ENCODE peak calls at places on chromosomes 11 and 22, in five cellular contexts. X is endodermal cell; H is activated CD4-positive, CD25-positive, alpha-beta regulatory T cell; J is sciatic nerve; G is GM12891. N is an unnamed sample.

GRCh38 chr11:106132582-106133354 is 55.3 kb downstream of the AASDHPPT start:
- DNase-seq in X (no peak), H (no peak), J (no peak), G (no peak), N (no peak)

GRCh38 chr11:116078101-116078561 is 573.9 kb upstream of the CADM1 start:
- DNase-seq in X (peak; percentile 85), H (no peak), J (no peak), G (no peak), N (no peak)

GRCh38 chr11:132226522-132226921 is 856.1 kb downstream of the NTM start:
- DNase-seq in X (no peak), H (no peak), J (no peak), G (no peak), N (no peak)

GRCh38 chr11:18001191-18001590 is 11.7 kb downstream of the SERGEF start:
- DNase-seq in X (no peak), H (no peak), J (no peak), G (no peak), N (no peak)

GRCh38 chr11:555500-556174 is 4.9 kb downstream of the LMNTD2 start:
- DNase-seq in X (no peak), H (no peak), J (no peak), G (no peak), N (no peak)

GRCh38 chr22:41598081-41598480 is 8.4 kb upstream of the PMM1 start:
- DNase-seq in X (no peak), H (no peak), J (no peak), G (no peak), N (no peak)

GRCh38 chr11:104645276-104646018 is 252.8 kb downstream of the CASP12 start:
- DNase-seq in X (no peak), H (no peak), J (no peak), G (no peak), N (no peak)

GRCh38 chr22:30023099-30023498 is 57.2 kb upstream of the HORMAD2 start:
- DNase-seq in X (no peak), H (no peak), J (no peak), G (no peak), N (no peak)

GRCh38 chr11:65353376-65353775 is 1.2 kb upstream of the TIGD3 start:
- DNase-seq in X (no peak), H (no peak), J (no peak), G (no peak), N (no peak)

GRCh38 chr11:129996113-129996870 is 6.3 kb downstream of the PRDM10 start:
- DNase-seq in X (no peak), H (no peak), J (no peak), G (no peak), N (no peak)

GRCh38 chr22:50544746-50545253 is 899 bp upstream of the KLHDC7B start:
- DNase-seq in X (no peak), H (no peak), J (no peak), G (no peak), N (no peak)

GRCh38 chr22:29480512-29481264 is 670 bp downstream of the NEFH start:
- DNase-seq in X (peak; percentile 81), H (no peak), J (no peak), G (no peak), N (peak; percentile 89)

GRCh38 chr22:48492371-48493320 is 1335.0 kb downstream of the BRD1 start:
- DNase-seq in X (peak; percentile 90), H (no peak), J (peak; percentile 76), G (peak; percentile 71), N (peak; percentile 67)

N was measured in NCI-H1930.